ENCODE peak calls at places on chromosomes 2 and 18, in five cellular contexts. X, H, Y, B and T are unnamed samples.

GRCh38 chr2:217905395-217905794 is 97.4 kb downstream of the TNS1 start:
- DNase-seq in B (no peak), X (no peak), H (no peak), Y (no peak), T (no peak)

GRCh38 chr2:112547333-112547732 is 5.1 kb downstream of the POLR1B start:
- DNase-seq in B (no peak), X (no peak), Y (no peak), H (no peak), T (no peak)

GRCh38 chr2:111155610-111156009 is 34.9 kb downstream of the BCL2L11 start:
- DNase-seq in X (no peak), H (no peak), B (no peak), Y (no peak), T (no peak)

GRCh38 chr2:45626387-45627010 is 15.4 kb upstream of the SRBD1 start:
- DNase-seq in B (no peak), H (no peak), X (no peak), Y (no peak), T (no peak)

GRCh38 chr2:208671312-208671711 is 264.7 kb downstream of the PTH2R start:
- DNase-seq in X (no peak), B (no peak), Y (no peak), H (no peak), T (no peak)

GRCh38 chr18:3261393-3262233 is at the start of gene MYL12B:
- DNase-seq in Y (peak), X (peak), B (peak), H (peak), T (no peak)

GRCh38 chr2:207115715-207116364 is 49.9 kb downstream of the KLF7 start:
- DNase-seq in H (no peak), X (no peak), B (no peak), Y (no peak), T (no peak)

GRCh38 chr2:156329922-156330726 is 2.4 kb downstream of the NR4A2 start:
- DNase-seq in B (no peak), Y (no peak), X (no peak), H (peak), T (no peak)

GRCh38 chr2:207694811-207695281 is 16.6 kb upstream of the CCNYL1 start:
- DNase-seq in B (no peak), H (no peak), Y (no peak), X (no peak), T (no peak)

GRCh38 chr2:128606837-128607236 is 288.2 kb upstream of the HS6ST1 start:
- DNase-seq in Y (no peak), B (no peak), H (no peak), X (no peak), T (no peak)

GRCh38 chr18:55585050-55585449 is 2.9 kb downstream of the TCF4 start:
- DNase-seq in X (no peak), B (no peak), Y (no peak), H (no peak), T (no peak)

GRCh38 chr2:68124321-68124720 is 33.4 kb upstream of the PNO1 start:
- DNase-seq in H (no peak), X (no peak), B (no peak), Y (no peak), T (no peak)